ENCODE peak calls at places on chromosomes 3 and 15, in six cellular contexts. M is ELR, R is adrenal gland, Y is KBM-7, J is cardiac fibroblast, B is body of pancreas. H is an unnamed sample.

GRCh38 chr3:12443781-12444522 is 40.3 kb upstream of the TSEN2 start:
- DNase-seq in J (no peak), R (no peak), B (no peak), Y (no peak), M (no peak), H (no peak)

GRCh38 chr15:87724330-87724729 is 532.2 kb downstream of the NTRK3 start:
- DNase-seq in R (peak), M (no peak), B (no peak), J (no peak), Y (peak), H (peak)

GRCh38 chr3:42732829-42733459 is 30.3 kb upstream of the HHATL start:
- DNase-seq in R (no peak), J (no peak), M (no peak), B (no peak), Y (no peak), H (no peak)

GRCh38 chr3:113241292-113242033 is 30.1 kb downstream of the BOC start:
- DNase-seq in J (no peak), Y (no peak), R (no peak), B (no peak), M (peak), H (peak)

GRCh38 chr3:127034195-127034989 is 51.5 kb downstream of the PLXNA1 start:
- DNase-seq in Y (no peak), J (no peak), R (no peak), B (no peak), M (no peak), H (no peak)

GRCh38 chr15:97547381-97547780 is 413.1 kb upstream of the ARRDC4 start:
- DNase-seq in B (no peak), J (no peak), M (no peak), R (no peak), Y (peak), H (peak)

GRCh38 chr3:46931631-46932441 is 44.7 kb downstream of the CCDC12 start:
- DNase-seq in R (peak), B (no peak), Y (no peak), M (peak), J (peak), H (no peak)

GRCh38 chr15:54374184-54374947 is 396.1 kb downstream of the UNC13C start:
- DNase-seq in M (no peak), R (no peak), B (no peak), Y (no peak), J (no peak), H (no peak)

GRCh38 chr3:156483961-156484787 is 70.7 kb downstream of the SSR3 start:
- DNase-seq in R (peak), Y (peak), M (peak), J (peak), B (no peak), H (peak)